ENCODE peak calls at places on chromosomes 6 and 20, in four cellular contexts. R, E, S and J are unnamed samples.

GRCh38 chr6:49668083-49668511 is 31.5 kb upstream of the RHAG start:
- DNase-seq in R (no peak), E (no peak), S (no peak), J (no peak)

GRCh38 chr6:15892369-15892768 is 229.5 kb upstream of the DTNBP1 start:
- DNase-seq in R (no peak), E (no peak), S (no peak), J (no peak)

GRCh38 chr6:158408552-158409130 is 96.4 kb downstream of the TULP4 start:
- DNase-seq in R (peak), E (no peak), S (peak), J (no peak)

GRCh38 chr6:141326426-141326825 is 806.3 kb upstream of the GJE1 start:
- DNase-seq in R (no peak), E (peak), S (no peak), J (no peak)

GRCh38 chr6:111468329-111469012 is 14.5 kb downstream of the REV3L start:
- DNase-seq in R (no peak), E (peak), S (no peak), J (no peak)

GRCh38 chr6:111437573-111437972 is 45.4 kb downstream of the REV3L start:
- DNase-seq in R (no peak), E (no peak), S (no peak), J (no peak)

GRCh38 chr6:112694986-112695385 is 347.9 kb downstream of the RFPL4B start:
- DNase-seq in R (no peak), E (no peak), S (no peak), J (no peak)

GRCh38 chr20:35618372-35619131 is 2.9 kb downstream of the SPAG4 start:
- DNase-seq in R (no peak), E (peak), S (no peak), J (no peak)

GRCh38 chr6:131061041-131061770 is 1.8 kb downstream of the EPB41L2 start:
- DNase-seq in R (no peak), E (no peak), S (no peak), J (no peak)